ENCODE peak calls at places on chromosomes 7 and 10, in ten cellular contexts. One of them, this sample, is unnamed.

GRCh38 chr7:14896461-14896860 is 6.1 kb downstream of the DGKB start:
- DNase-seq in CD8-positive, alpha-beta memory T cell: no peak
- DNase-seq in dorsolateral prefrontal cortex: no peak
- DNase-seq in psoas muscle: no peak
- DNase-seq in naive thymus-derived CD4-positive, alpha-beta T cell: no peak
- DNase-seq in heart left ventricle: no peak
- DNase-seq in brain microvascular endothelial cell: no peak
- DNase-seq in K562: no peak
- DNase-seq in coronary artery: no peak
- DNase-seq in spleen: no peak
- DNase-seq in this sample: no peak

GRCh38 chr7:99843808-99844207 is 16.0 kb downstream of the CYP3A43 start:
- DNase-seq in heart left ventricle: no peak
- DNase-seq in dorsolateral prefrontal cortex: no peak
- DNase-seq in psoas muscle: no peak
- DNase-seq in coronary artery: no peak
- DNase-seq in naive thymus-derived CD4-positive, alpha-beta T cell: no peak
- DNase-seq in brain microvascular endothelial cell: no peak
- DNase-seq in CD8-positive, alpha-beta memory T cell: no peak
- DNase-seq in K562: no peak
- DNase-seq in spleen: no peak
- DNase-seq in this sample: no peak

GRCh38 chr10:60809157-60809556 is 30.9 kb downstream of the CDK1 start:
- DNase-seq in psoas muscle: no peak
- DNase-seq in CD8-positive, alpha-beta memory T cell: no peak
- DNase-seq in K562: no peak
- DNase-seq in brain microvascular endothelial cell: peak; percentile 7
- DNase-seq in spleen: no peak
- DNase-seq in naive thymus-derived CD4-positive, alpha-beta T cell: no peak
- DNase-seq in heart left ventricle: no peak
- DNase-seq in coronary artery: no peak
- DNase-seq in dorsolateral prefrontal cortex: no peak
- DNase-seq in this sample: no peak

GRCh38 chr7:30430777-30431176 is 47.8 kb downstream of the NOD1 start:
- DNase-seq in spleen: no peak
- DNase-seq in brain microvascular endothelial cell: no peak
- DNase-seq in psoas muscle: no peak
- DNase-seq in coronary artery: no peak
- DNase-seq in CD8-positive, alpha-beta memory T cell: no peak
- DNase-seq in dorsolateral prefrontal cortex: no peak
- DNase-seq in K562: no peak
- DNase-seq in heart left ventricle: no peak
- DNase-seq in naive thymus-derived CD4-positive, alpha-beta T cell: no peak
- DNase-seq in this sample: no peak

GRCh38 chr7:94440460-94441039 is 45.9 kb downstream of the COL1A2 start:
- DNase-seq in psoas muscle: no peak
- DNase-seq in brain microvascular endothelial cell: no peak
- DNase-seq in K562: no peak
- DNase-seq in dorsolateral prefrontal cortex: no peak
- DNase-seq in coronary artery: no peak
- DNase-seq in heart left ventricle: no peak
- DNase-seq in CD8-positive, alpha-beta memory T cell: no peak
- DNase-seq in spleen: no peak
- DNase-seq in naive thymus-derived CD4-positive, alpha-beta T cell: no peak
- DNase-seq in this sample: no peak

GRCh38 chr7:90900640-90901353 is 304.7 kb downstream of the CDK14 start:
- DNase-seq in heart left ventricle: no peak
- DNase-seq in CD8-positive, alpha-beta memory T cell: no peak
- DNase-seq in naive thymus-derived CD4-positive, alpha-beta T cell: no peak
- DNase-seq in dorsolateral prefrontal cortex: no peak
- DNase-seq in spleen: no peak
- DNase-seq in K562: no peak
- DNase-seq in psoas muscle: no peak
- DNase-seq in brain microvascular endothelial cell: peak; percentile 19
- DNase-seq in coronary artery: no peak
- DNase-seq in this sample: no peak

GRCh38 chr7:132464740-132465139 is 111.5 kb downstream of the PLXNA4 start:
- DNase-seq in K562: no peak
- DNase-seq in brain microvascular endothelial cell: no peak
- DNase-seq in coronary artery: no peak
- DNase-seq in heart left ventricle: peak; percentile 65
- DNase-seq in dorsolateral prefrontal cortex: no peak
- DNase-seq in psoas muscle: no peak
- DNase-seq in spleen: no peak
- DNase-seq in CD8-positive, alpha-beta memory T cell: no peak
- DNase-seq in naive thymus-derived CD4-positive, alpha-beta T cell: no peak
- DNase-seq in this sample: no peak

GRCh38 chr7:157905740-157906461 is 569.1 kb downstream of the DNAJB6 start:
- DNase-seq in dorsolateral prefrontal cortex: no peak
- DNase-seq in K562: peak; percentile 44
- DNase-seq in brain microvascular endothelial cell: no peak
- DNase-seq in CD8-positive, alpha-beta memory T cell: no peak
- DNase-seq in psoas muscle: no peak
- DNase-seq in heart left ventricle: peak; percentile 41
- DNase-seq in coronary artery: no peak
- DNase-seq in naive thymus-derived CD4-positive, alpha-beta T cell: no peak
- DNase-seq in spleen: no peak
- DNase-seq in this sample: no peak

GRCh38 chr7:98877692-98878364 is 504 bp upstream of the TRRAP start:
- DNase-seq in naive thymus-derived CD4-positive, alpha-beta T cell: no peak
- DNase-seq in dorsolateral prefrontal cortex: no peak
- DNase-seq in spleen: no peak
- DNase-seq in coronary artery: peak; percentile 78
- DNase-seq in K562: no peak
- DNase-seq in CD8-positive, alpha-beta memory T cell: no peak
- DNase-seq in psoas muscle: no peak
- DNase-seq in heart left ventricle: no peak
- DNase-seq in brain microvascular endothelial cell: no peak
- DNase-seq in this sample: no peak

GRCh38 chr10:44939691-44940401 is 19.8 kb upstream of the RASSF4 start:
- DNase-seq in coronary artery: no peak
- DNase-seq in spleen: no peak
- DNase-seq in dorsolateral prefrontal cortex: no peak
- DNase-seq in brain microvascular endothelial cell: no peak
- DNase-seq in CD8-positive, alpha-beta memory T cell: no peak
- DNase-seq in K562: no peak
- DNase-seq in naive thymus-derived CD4-positive, alpha-beta T cell: no peak
- DNase-seq in heart left ventricle: no peak
- DNase-seq in psoas muscle: no peak
- DNase-seq in this sample: no peak

GRCh38 chr10:78510566-78511323 is 477.1 kb downstream of the RPS24 start:
- DNase-seq in coronary artery: no peak
- DNase-seq in brain microvascular endothelial cell: no peak
- DNase-seq in heart left ventricle: no peak
- DNase-seq in K562: no peak
- DNase-seq in dorsolateral prefrontal cortex: no peak
- DNase-seq in CD8-positive, alpha-beta memory T cell: no peak
- DNase-seq in naive thymus-derived CD4-positive, alpha-beta T cell: no peak
- DNase-seq in psoas muscle: no peak
- DNase-seq in spleen: no peak
- DNase-seq in this sample: no peak

GRCh38 chr7:70893985-70894722 is 237.8 kb upstream of the GALNT17 start:
- DNase-seq in spleen: no peak
- DNase-seq in heart left ventricle: no peak
- DNase-seq in K562: no peak
- DNase-seq in coronary artery: no peak
- DNase-seq in CD8-positive, alpha-beta memory T cell: no peak
- DNase-seq in naive thymus-derived CD4-positive, alpha-beta T cell: no peak
- DNase-seq in psoas muscle: no peak
- DNase-seq in dorsolateral prefrontal cortex: no peak
- DNase-seq in brain microvascular endothelial cell: no peak
- DNase-seq in this sample: no peak

GRCh38 chr7:94040254-94040653 is 36.1 kb upstream of the BET1 start:
- DNase-seq in naive thymus-derived CD4-positive, alpha-beta T cell: no peak
- DNase-seq in CD8-positive, alpha-beta memory T cell: no peak
- DNase-seq in K562: peak; percentile 9
- DNase-seq in coronary artery: no peak
- DNase-seq in heart left ventricle: no peak
- DNase-seq in dorsolateral prefrontal cortex: no peak
- DNase-seq in spleen: no peak
- DNase-seq in psoas muscle: no peak
- DNase-seq in brain microvascular endothelial cell: no peak
- DNase-seq in this sample: no peak

GRCh38 chr10:12659706-12660105 is 310.4 kb downstream of the CAMK1D start:
- DNase-seq in brain microvascular endothelial cell: no peak
- DNase-seq in heart left ventricle: no peak
- DNase-seq in dorsolateral prefrontal cortex: no peak
- DNase-seq in psoas muscle: no peak
- DNase-seq in K562: no peak
- DNase-seq in CD8-positive, alpha-beta memory T cell: no peak
- DNase-seq in naive thymus-derived CD4-positive, alpha-beta T cell: no peak
- DNase-seq in spleen: no peak
- DNase-seq in coronary artery: no peak
- DNase-seq in this sample: no peak

GRCh38 chr7:111229951-111230350 is 139.0 kb downstream of the LRRN3 start:
- DNase-seq in psoas muscle: no peak
- DNase-seq in brain microvascular endothelial cell: no peak
- DNase-seq in dorsolateral prefrontal cortex: no peak
- DNase-seq in heart left ventricle: no peak
- DNase-seq in coronary artery: no peak
- DNase-seq in CD8-positive, alpha-beta memory T cell: no peak
- DNase-seq in K562: no peak
- DNase-seq in naive thymus-derived CD4-positive, alpha-beta T cell: no peak
- DNase-seq in spleen: no peak
- DNase-seq in this sample: no peak

DNA sequence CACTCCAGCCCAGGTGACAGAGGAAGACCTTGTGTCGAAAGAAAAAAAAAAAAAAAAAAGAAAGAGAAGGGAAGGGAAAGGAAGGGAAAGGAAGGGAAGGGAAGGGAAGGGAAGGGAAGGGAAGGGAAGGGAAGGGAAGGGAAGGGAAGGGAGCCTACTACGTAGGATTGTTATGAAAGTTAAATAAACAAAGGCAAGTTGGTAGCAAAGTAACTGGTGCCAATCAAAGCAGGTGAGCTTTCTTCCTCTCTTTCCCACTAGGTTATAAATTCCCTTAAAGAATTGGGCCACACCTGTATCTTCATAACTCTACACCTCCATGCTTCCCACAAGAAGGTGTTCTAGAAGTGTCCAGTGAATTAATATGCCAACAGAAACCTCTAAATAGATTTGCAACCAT is 96.3 kb upstream of the AFAP1L2 start:
- DNase-seq in coronary artery: no peak
- DNase-seq in dorsolateral prefrontal cortex: no peak
- DNase-seq in brain microvascular endothelial cell: no peak
- DNase-seq in naive thymus-derived CD4-positive, alpha-beta T cell: no peak
- DNase-seq in spleen: no peak
- DNase-seq in K562: no peak
- DNase-seq in CD8-positive, alpha-beta memory T cell: no peak
- DNase-seq in psoas muscle: no peak
- DNase-seq in heart left ventricle: no peak
- DNase-seq in this sample: no peak
- H3K27ac ChIP-seq in coronary artery: no peak overlapping the region
- H3K27ac ChIP-seq in dorsolateral prefrontal cortex: no peak overlapping the region
- H3K27ac ChIP-seq in brain microvascular endothelial cell: no peak overlapping the region
- H3K27ac ChIP-seq in naive thymus-derived CD4-positive, alpha-beta T cell: peak overlapping the region; percentile 78
- H3K27ac ChIP-seq in spleen: no peak overlapping the region
- H3K27ac ChIP-seq in K562: no peak overlapping the region
- H3K27ac ChIP-seq in CD8-positive, alpha-beta memory T cell: no peak overlapping the region
- H3K27ac ChIP-seq in psoas muscle: no peak overlapping the region
- H3K27ac ChIP-seq in heart left ventricle: no peak overlapping the region
- H3K27ac ChIP-seq in this sample: no peak overlapping the region

GRCh38 chr10:3852147-3852904 is 67.3 kb upstream of the KLF6 start:
- DNase-seq in CD8-positive, alpha-beta memory T cell: peak; percentile 46
- DNase-seq in spleen: peak; percentile 80
- DNase-seq in heart left ventricle: peak; percentile 69
- DNase-seq in coronary artery: no peak
- DNase-seq in dorsolateral prefrontal cortex: no peak
- DNase-seq in brain microvascular endothelial cell: peak; percentile 96
- DNase-seq in psoas muscle: peak; percentile 71
- DNase-seq in naive thymus-derived CD4-positive, alpha-beta T cell: peak; percentile 28
- DNase-seq in K562: peak; percentile 71
- DNase-seq in this sample: no peak

GRCh38 chr10:3850999-3851937 is 66.3 kb upstream of the KLF6 start:
- DNase-seq in coronary artery: no peak
- DNase-seq in naive thymus-derived CD4-positive, alpha-beta T cell: no peak
- DNase-seq in K562: no peak
- DNase-seq in spleen: no peak
- DNase-seq in heart left ventricle: no peak
- DNase-seq in dorsolateral prefrontal cortex: no peak
- DNase-seq in brain microvascular endothelial cell: peak; percentile 80
- DNase-seq in psoas muscle: no peak
- DNase-seq in CD8-positive, alpha-beta memory T cell: no peak
- DNase-seq in this sample: no peak

GRCh38 chr10:3853016-3853415 is 68.0 kb upstream of the KLF6 start:
- DNase-seq in spleen: peak; percentile 82
- DNase-seq in psoas muscle: no peak
- DNase-seq in K562: no peak
- DNase-seq in naive thymus-derived CD4-positive, alpha-beta T cell: no peak
- DNase-seq in heart left ventricle: no peak
- DNase-seq in coronary artery: no peak
- DNase-seq in CD8-positive, alpha-beta memory T cell: no peak
- DNase-seq in brain microvascular endothelial cell: no peak
- DNase-seq in dorsolateral prefrontal cortex: no peak
- DNase-seq in this sample: peak; percentile 56

GRCh38 chr10:3848005-3848767 is 63.2 kb upstream of the KLF6 start:
- DNase-seq in psoas muscle: no peak
- DNase-seq in naive thymus-derived CD4-positive, alpha-beta T cell: no peak
- DNase-seq in dorsolateral prefrontal cortex: no peak
- DNase-seq in heart left ventricle: no peak
- DNase-seq in K562: no peak
- DNase-seq in CD8-positive, alpha-beta memory T cell: no peak
- DNase-seq in coronary artery: no peak
- DNase-seq in spleen: no peak
- DNase-seq in brain microvascular endothelial cell: no peak
- DNase-seq in this sample: no peak

GRCh38 chr10:3848768-3849643 is 64.0 kb upstream of the KLF6 start:
- DNase-seq in psoas muscle: no peak
- DNase-seq in K562: no peak
- DNase-seq in dorsolateral prefrontal cortex: no peak
- DNase-seq in naive thymus-derived CD4-positive, alpha-beta T cell: no peak
- DNase-seq in coronary artery: no peak
- DNase-seq in brain microvascular endothelial cell: peak; percentile 72
- DNase-seq in heart left ventricle: no peak
- DNase-seq in spleen: no peak
- DNase-seq in CD8-positive, alpha-beta memory T cell: no peak
- DNase-seq in this sample: no peak
- H3K27ac ChIP-seq in psoas muscle: no peak overlapping the region
- H3K27ac ChIP-seq in K562: no peak overlapping the region
- H3K27ac ChIP-seq in dorsolateral prefrontal cortex: no peak overlapping the region
- H3K27ac ChIP-seq in naive thymus-derived CD4-positive, alpha-beta T cell: no peak overlapping the region
- H3K27ac ChIP-seq in coronary artery: no peak overlapping the region
- H3K27ac ChIP-seq in brain microvascular endothelial cell: peak overlapping the region; percentile 62
- H3K27ac ChIP-seq in heart left ventricle: no peak overlapping the region
- H3K27ac ChIP-seq in spleen: no peak overlapping the region
- H3K27ac ChIP-seq in CD8-positive, alpha-beta memory T cell: no peak overlapping the region
- H3K27ac ChIP-seq in this sample: peak overlapping the region; percentile 81

GRCh38 chr7:154871928-154872750 is 130.8 kb downstream of the PAXIP1 start:
- DNase-seq in dorsolateral prefrontal cortex: no peak
- DNase-seq in psoas muscle: no peak
- DNase-seq in brain microvascular endothelial cell: no peak
- DNase-seq in heart left ventricle: no peak
- DNase-seq in spleen: peak; percentile 69
- DNase-seq in K562: no peak
- DNase-seq in naive thymus-derived CD4-positive, alpha-beta T cell: no peak
- DNase-seq in coronary artery: no peak
- DNase-seq in CD8-positive, alpha-beta memory T cell: no peak
- DNase-seq in this sample: no peak
- H3K27ac ChIP-seq in dorsolateral prefrontal cortex: no peak overlapping the region
- H3K27ac ChIP-seq in psoas muscle: no peak overlapping the region
- H3K27ac ChIP-seq in brain microvascular endothelial cell: no peak overlapping the region
- H3K27ac ChIP-seq in heart left ventricle: no peak overlapping the region
- H3K27ac ChIP-seq in spleen: no peak overlapping the region
- H3K27ac ChIP-seq in K562: no peak overlapping the region
- H3K27ac ChIP-seq in naive thymus-derived CD4-positive, alpha-beta T cell: no peak overlapping the region
- H3K27ac ChIP-seq in coronary artery: no peak overlapping the region
- H3K27ac ChIP-seq in CD8-positive, alpha-beta memory T cell: no peak overlapping the region
- H3K27ac ChIP-seq in this sample: no peak overlapping the region

GRCh38 chr7:22208806-22209205 is 148.1 kb downstream of the RAPGEF5 start:
- DNase-seq in psoas muscle: no peak
- DNase-seq in naive thymus-derived CD4-positive, alpha-beta T cell: no peak
- DNase-seq in coronary artery: no peak
- DNase-seq in K562: no peak
- DNase-seq in spleen: no peak
- DNase-seq in dorsolateral prefrontal cortex: no peak
- DNase-seq in brain microvascular endothelial cell: no peak
- DNase-seq in CD8-positive, alpha-beta memory T cell: no peak
- DNase-seq in heart left ventricle: no peak
- DNase-seq in this sample: no peak
- H3K27ac ChIP-seq in psoas muscle: no peak overlapping the region
- H3K27ac ChIP-seq in naive thymus-derived CD4-positive, alpha-beta T cell: no peak overlapping the region
- H3K27ac ChIP-seq in coronary artery: no peak overlapping the region
- H3K27ac ChIP-seq in K562: no peak overlapping the region
- H3K27ac ChIP-seq in spleen: no peak overlapping the region
- H3K27ac ChIP-seq in dorsolateral prefrontal cortex: peak overlapping the region; percentile 6
- H3K27ac ChIP-seq in brain microvascular endothelial cell: no peak overlapping the region
- H3K27ac ChIP-seq in CD8-positive, alpha-beta memory T cell: no peak overlapping the region
- H3K27ac ChIP-seq in heart left ventricle: no peak overlapping the region
- H3K27ac ChIP-seq in this sample: no peak overlapping the region

This sample was measured in upper lobe of left lung.